ENCODE peak calls at places on chromosomes 12 and 14, in nine cellular contexts. N, W, Y, T, C, S, V, F and O are unnamed samples.

GRCh38 chr12:114445401-114446323 is 39.7 kb upstream of the TBX5 start:
- DNase-seq in N (no peak), W (no peak), Y (no peak), T (no peak), C (no peak), S (no peak), V (no peak), F (no peak), O (no peak)

GRCh38 chr12:14384783-14385638 is 19.5 kb downstream of the ATF7IP start:
- DNase-seq in N (peak), W (peak), Y (peak), T (peak), C (peak), S (no peak), V (peak), F (peak), O (peak)

GRCh38 chr12:58966939-58967338 is 46.6 kb upstream of the LRIG3 start:
- DNase-seq in N (no peak), W (no peak), Y (no peak), T (no peak), C (no peak), S (no peak), V (no peak), F (peak), O (no peak)

GRCh38 chr12:10186299-10186698 is 7.5 kb downstream of the TMEM52B start:
- DNase-seq in N (no peak), W (no peak), Y (no peak), T (no peak), C (no peak), S (no peak), V (no peak), F (no peak), O (no peak)

GRCh38 chr14:93549578-93549977 is 118.8 kb downstream of the UNC79 start:
- DNase-seq in N (no peak), W (no peak), Y (no peak), T (no peak), C (no peak), S (no peak), V (no peak), F (no peak), O (no peak)

GRCh38 chr12:112013601-112014402 is 576 bp downstream of the ERP29 start:
- DNase-seq in N (peak), W (peak), Y (peak), T (peak), C (peak), S (peak), V (peak), F (peak), O (peak)

GRCh38 chr12:53324113-53324778 is 2.8 kb upstream of the AAAS start:
- DNase-seq in N (peak), W (no peak), Y (no peak), T (no peak), C (peak), S (no peak), V (no peak), F (no peak), O (no peak)

GRCh38 chr14:105340821-105341408 is 26.4 kb downstream of the PACS2 start:
- DNase-seq in N (no peak), W (no peak), Y (no peak), T (no peak), C (no peak), S (no peak), V (no peak), F (no peak), O (no peak)

GRCh38 chr12:53078425-53079225 is 565 bp downstream of the SPRYD3 start:
- DNase-seq in N (no peak), W (no peak), Y (no peak), T (no peak), C (no peak), S (no peak), V (no peak), F (no peak), O (no peak)

GRCh38 chr14:26128931-26129674 is 468.7 kb downstream of the NOVA1 start:
- DNase-seq in N (no peak), W (no peak), Y (no peak), T (no peak), C (no peak), S (no peak), V (no peak), F (no peak), O (peak)

GRCh38 chr12:67593041-67593870 is 55.3 kb upstream of the DYRK2 start:
- DNase-seq in N (no peak), W (peak), Y (peak), T (peak), C (peak), S (no peak), V (no peak), F (no peak), O (no peak)

GRCh38 chr12:111650912-111651311 is 34.8 kb downstream of the BRAP start:
- DNase-seq in N (no peak), W (no peak), Y (no peak), T (no peak), C (no peak), S (no peak), V (no peak), F (no peak), O (no peak)

GRCh38 chr12:74915718-74916117 is 293.9 kb downstream of the KCNC2 start:
- DNase-seq in N (no peak), W (no peak), Y (no peak), T (no peak), C (no peak), S (no peak), V (no peak), F (no peak), O (no peak)

GRCh38 chr12:26768611-26769603 is 64.1 kb downstream of the ITPR2 start:
- DNase-seq in N (no peak), W (peak), Y (peak), T (peak), C (peak), S (no peak), V (no peak), F (no peak), O (no peak)

GRCh38 chr12:129025055-129025454 is 171.8 kb downstream of the GLT1D1 start:
- DNase-seq in N (no peak), W (no peak), Y (no peak), T (no peak), C (no peak), S (no peak), V (no peak), F (no peak), O (no peak)

GRCh38 chr12:50234347-50234746 is 49.0 kb downstream of the LIMA1 start:
- DNase-seq in N (no peak), W (no peak), Y (peak), T (no peak), C (no peak), S (no peak), V (no peak), F (no peak), O (no peak)

GRCh38 chr14:23512156-23512555 is 39.4 kb downstream of the ZFHX2 start:
- DNase-seq in N (no peak), W (peak), Y (no peak), T (no peak), C (peak), S (no peak), V (no peak), F (no peak), O (no peak)

GRCh38 chr12:26135010-26135420 is 10.2 kb upstream of the BHLHE41 start:
- DNase-seq in N (no peak), W (peak), Y (peak), T (peak), C (peak), S (no peak), V (no peak), F (no peak), O (no peak)